ENCODE peak calls at places on chromosomes 11 and 22, in six cellular contexts. U is GM12878, C is right lobe of liver, O is Caco-2, M is upper lobe of right lung, Z is OCI-LY7. B is an unnamed sample.

GRCh38 chr11:118027694-118028093 is 41.5 kb downstream of the IL10RA start:
- DNase-seq in M (no peak), Z (no peak), C (no peak), U (no peak), O (no peak), B (no peak)

GRCh38 chr11:61776561-61777075 is 15.8 kb downstream of the TMEM258 start:
- DNase-seq in U (no peak), O (peak), C (peak), Z (peak), M (peak), B (peak)

GRCh38 chr22:20873215-20873614 is 14.4 kb downstream of the SNAP29 start:
- DNase-seq in O (no peak), C (no peak), M (no peak), Z (no peak), U (no peak), B (no peak)

GRCh38 chr11:100367892-100368291 is 319.2 kb upstream of the ARHGAP42 start:
- DNase-seq in Z (no peak), U (no peak), C (no peak), O (no peak), M (no peak), B (no peak)

GRCh38 chr11:63572026-63572688 is 9.0 kb upstream of the PLAAT2 start:
- DNase-seq in Z (peak), O (no peak), U (no peak), C (no peak), M (no peak), B (no peak)

GRCh38 chr11:34789196-34789834 is 126.9 kb downstream of the APIP start:
- DNase-seq in O (no peak), C (no peak), Z (no peak), U (no peak), M (no peak), B (no peak)

GRCh38 chr11:17543041-17543440 is 1.2 kb downstream of the USH1C start:
- DNase-seq in U (no peak), O (peak), Z (no peak), C (no peak), M (no peak), B (no peak)

GRCh38 chr11:1499261-1499890 is 12.8 kb upstream of the MOB2 start:
- DNase-seq in M (peak), O (no peak), U (no peak), Z (no peak), C (peak), B (no peak)

GRCh38 chr11:114059278-114059983 is at the start of gene ZBTB16:
- DNase-seq in Z (no peak), O (peak), M (peak), C (peak), U (no peak), B (peak)

GRCh38 chr11:66787934-66788758 is 55.1 kb upstream of the RCE1 start:
- DNase-seq in U (no peak), Z (no peak), O (no peak), C (no peak), M (no peak), B (no peak)

GRCh38 chr11:61960532-61960931 is 6.9 kb downstream of the FTH1 start:
- DNase-seq in Z (no peak), C (no peak), U (no peak), M (peak), O (peak), B (no peak)

GRCh38 chr11:66233301-66233700 is 35.1 kb upstream of the RAB1B start:
- DNase-seq in U (no peak), O (no peak), Z (no peak), M (no peak), C (no peak), B (no peak)

GRCh38 chr11:122140535-122140934 is 24.5 kb upstream of the BLID start:
- DNase-seq in U (no peak), M (no peak), C (no peak), Z (no peak), O (no peak), B (no peak)

GRCh38 chr11:795638-796564 is 2.2 kb downstream of the SLC25A22 start:
- DNase-seq in M (peak), C (peak), Z (peak), U (no peak), O (no peak), B (peak)

GRCh38 chr11:105790021-105790420 is 180.1 kb downstream of the GRIA4 start:
- DNase-seq in M (no peak), C (no peak), U (no peak), O (no peak), Z (no peak), B (no peak)

GRCh38 chr11:114275295-114275694 is 20.9 kb upstream of the NNMT start:
- DNase-seq in O (no peak), C (no peak), Z (no peak), U (no peak), M (no peak), B (no peak)

GRCh38 chr11:75795276-75796090 is 19.5 kb upstream of the UVRAG start:
- DNase-seq in Z (no peak), C (peak), O (no peak), U (no peak), M (no peak), B (no peak)

GRCh38 chr22:20441631-20442484 is 4.2 kb upstream of the SCARF2 start:
- DNase-seq in Z (no peak), O (no peak), M (no peak), C (peak), U (no peak), B (peak)

GRCh38 chr11:67499808-67500793 is 5.1 kb downstream of the PITPNM1 start:
- DNase-seq in O (peak), U (no peak), Z (no peak), M (no peak), C (peak), B (no peak)

GRCh38 chr22:38353701-38354100 is 36.5 kb upstream of the CSNK1E start:
- DNase-seq in O (no peak), C (no peak), U (no peak), Z (no peak), M (no peak), B (no peak)

GRCh38 chr11:27218498-27219038 is 144.4 kb downstream of the CCDC34 start:
- DNase-seq in M (no peak), O (no peak), Z (no peak), C (no peak), U (no peak), B (no peak)

GRCh38 chr11:111663820-111664219 is 61.6 kb downstream of the SIK2 start:
- DNase-seq in M (no peak), O (no peak), U (no peak), C (no peak), Z (no peak), B (peak)

GRCh38 chr11:48063424-48063978 is 83.1 kb downstream of the PTPRJ start:
- DNase-seq in O (no peak), Z (no peak), C (no peak), U (no peak), M (no peak), B (no peak)

GRCh38 chr11:63847363-63847762 is 8.5 kb downstream of the MARK2 start:
- DNase-seq in U (no peak), M (no peak), Z (no peak), C (peak), O (peak), B (no peak)

GRCh38 chr11:69040581-69041260 is 8.0 kb upstream of the TPCN2 start:
- DNase-seq in U (no peak), Z (no peak), O (no peak), C (no peak), M (no peak), B (no peak)

GRCh38 chr11:105911454-105911853 is 110.6 kb downstream of the MSANTD4 start:
- DNase-seq in U (no peak), M (no peak), O (no peak), C (no peak), Z (no peak), B (no peak)

GRCh38 chr11:79062814-79063762 is 377.7 kb downstream of the TENM4 start:
- DNase-seq in O (peak), U (no peak), Z (no peak), C (no peak), M (no peak), B (peak)

GRCh38 chr11:68383976-68384501 is 71.6 kb downstream of the LRP5 start:
- DNase-seq in M (no peak), C (no peak), Z (peak), O (peak), U (no peak), B (peak)

GRCh38 chr11:36465449-36466163 is 44.5 kb downstream of the TRAF6 start:
- DNase-seq in U (no peak), O (no peak), Z (no peak), C (no peak), M (no peak), B (no peak)

GRCh38 chr11:26187639-26188038 is 144.3 kb upstream of the ANO3 start:
- DNase-seq in C (no peak), Z (no peak), M (no peak), U (no peak), O (peak), B (no peak)

GRCh38 chr11:76415073-76415472 is 29.7 kb upstream of the EMSY start:
- DNase-seq in O (no peak), M (no peak), U (no peak), Z (peak), C (no peak), B (peak)

GRCh38 chr22:39234867-39235687 is 9.7 kb downstream of the PDGFB start:
- DNase-seq in C (peak), U (no peak), Z (no peak), M (peak), O (no peak), B (no peak)

GRCh38 chr11:111982019-111982464 is 43.2 kb upstream of the DLAT start:
- DNase-seq in U (peak), O (peak), M (peak), Z (peak), C (peak), B (peak)

GRCh38 chr11:76524461-76524860 is 79.6 kb downstream of the EMSY start:
- DNase-seq in O (no peak), M (no peak), U (no peak), Z (no peak), C (no peak), B (no peak)

GRCh38 chr11:62850911-62851806 is 11.8 kb upstream of the WDR74 start:
- DNase-seq in Z (peak), O (peak), C (no peak), M (no peak), U (no peak), B (peak)

GRCh38 chr11:27215471-27216267 is 147.3 kb downstream of the CCDC34 start:
- DNase-seq in O (no peak), M (peak), U (no peak), Z (no peak), C (no peak), B (no peak)

GRCh38 chr11:119108857-119109221 is 1.7 kb downstream of the C2CD2L start:
- DNase-seq in U (no peak), O (no peak), C (no peak), Z (no peak), M (no peak), B (no peak)
- H3K4me3 ChIP-seq in U (peak), O (no peak), C (peak), Z (peak), M (peak), B (peak)

DNA sequence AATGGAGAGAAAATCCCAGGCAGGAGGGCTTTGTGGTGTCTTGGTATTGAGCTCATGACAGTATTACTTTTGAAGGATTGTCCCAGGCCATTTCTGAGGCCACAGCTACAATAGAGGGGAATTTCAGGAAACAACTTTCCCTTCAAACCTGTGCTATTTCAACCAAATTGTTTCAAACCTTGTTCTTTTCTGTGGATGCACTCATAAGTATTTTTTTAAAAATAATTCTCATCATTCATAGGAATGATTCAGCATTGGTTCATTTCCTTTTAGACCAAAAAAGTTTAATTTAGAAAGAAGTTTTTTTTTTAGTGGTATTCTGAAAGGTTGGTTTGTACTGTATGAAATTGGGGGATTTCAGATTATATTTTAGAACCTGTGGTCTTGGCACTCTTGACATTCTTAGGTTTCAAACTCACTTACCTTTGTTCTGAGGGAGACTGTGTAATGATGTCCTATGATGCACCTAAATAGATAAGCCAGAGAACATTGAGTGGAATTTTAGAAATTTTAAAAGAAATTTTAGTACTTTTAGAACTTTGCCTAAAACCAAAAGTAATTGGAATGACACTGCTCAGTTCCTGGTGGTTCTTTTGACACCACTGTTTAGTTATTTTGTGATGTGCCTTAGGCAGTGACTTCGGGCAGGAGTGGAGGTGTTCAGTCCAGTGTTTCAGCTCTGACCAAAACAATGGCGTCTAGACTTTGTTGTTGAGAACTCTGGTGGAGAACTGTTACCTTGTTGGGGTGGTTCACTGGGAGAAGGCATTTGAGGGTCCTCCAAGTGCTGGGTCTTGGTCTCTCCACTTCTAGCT is 12.2 kb downstream of the TEAD1 start:
- DNase-seq in C (no peak), Z (no peak), M (no peak), U (no peak), O (no peak), B (no peak)
- H3K4me3 ChIP-seq in C (no peak), Z (no peak), M (no peak), U (no peak), O (no peak), B (no peak)

DNA sequence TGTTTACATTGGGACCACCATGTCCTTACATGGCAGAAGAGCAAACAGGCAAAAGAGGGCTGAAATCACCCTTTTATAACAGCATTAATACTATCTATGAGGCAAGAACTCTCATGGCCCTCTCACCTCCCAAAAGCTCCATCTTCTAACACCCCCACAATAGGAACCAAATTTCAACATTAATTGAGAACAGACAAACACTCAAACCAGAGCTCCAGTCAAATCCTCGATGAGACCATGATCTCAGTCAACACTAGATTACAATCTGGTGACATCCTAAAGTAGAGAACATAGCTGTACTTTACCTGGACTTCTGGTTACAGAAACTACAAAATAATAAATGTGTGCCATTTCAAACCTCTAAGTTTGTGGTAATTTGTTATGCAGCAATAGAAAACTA is 25.1 kb downstream of the OR2AG2 start:
- DNase-seq in C (no peak), U (no peak), O (no peak), Z (no peak), M (no peak), B (no peak)
- H3K4me3 ChIP-seq in C (no peak), U (peak), O (no peak), Z (peak), M (peak), B (no peak)

DNA sequence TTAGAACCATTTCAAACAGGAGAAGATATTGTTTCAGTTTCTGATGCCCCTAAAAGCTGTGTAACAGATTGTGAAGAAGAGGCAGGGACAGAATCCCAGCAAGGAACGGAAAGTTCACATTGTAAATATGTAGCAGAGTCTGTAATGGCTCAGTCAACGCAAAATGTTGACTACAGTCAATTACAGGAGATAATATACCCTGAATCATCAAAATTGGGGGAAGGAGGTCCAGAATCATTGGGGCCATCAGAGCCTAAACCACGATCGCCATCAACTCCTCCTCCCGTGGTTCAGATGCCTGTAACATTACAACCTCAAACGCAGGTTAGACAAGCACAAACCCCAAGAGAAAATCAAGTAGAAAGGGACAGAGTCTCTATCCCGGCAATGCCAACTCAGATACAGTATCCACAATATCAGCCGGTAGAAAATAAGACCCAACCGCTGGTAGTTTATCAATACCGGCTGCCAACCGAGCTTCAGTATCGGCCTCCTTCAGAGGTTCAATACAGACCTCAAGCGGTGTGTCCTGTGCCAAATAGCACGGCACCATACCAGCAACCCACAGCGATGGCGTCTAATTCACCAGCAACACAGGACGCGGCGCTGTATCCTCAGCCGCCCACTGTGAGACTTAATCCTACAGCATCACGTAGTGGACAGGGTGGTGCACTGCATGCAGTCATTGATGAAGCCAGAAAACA is 40.8 kb downstream of the IGLL1 start:
- DNase-seq in Z (peak), M (peak), C (peak), U (peak), O (peak), B (peak)
- H3K4me3 ChIP-seq in Z (no peak), M (no peak), C (no peak), U (no peak), O (no peak), B (peak)

GRCh38 chr11:71341173-71341572 is 88.8 kb upstream of the SHANK2 start:
- DNase-seq in C (no peak), Z (no peak), M (no peak), U (no peak), O (no peak), B (no peak)

GRCh38 chr11:71340076-71340606 is 87.8 kb upstream of the SHANK2 start:
- DNase-seq in M (peak), U (no peak), O (peak), Z (no peak), C (no peak), B (no peak)

GRCh38 chr11:71339178-71339881 is 87.0 kb upstream of the SHANK2 start:
- DNase-seq in M (peak), O (peak), Z (no peak), C (no peak), U (no peak), B (no peak)

GRCh38 chr11:71336996-71337772 is 84.8 kb upstream of the SHANK2 start:
- DNase-seq in O (peak), C (no peak), M (peak), U (no peak), Z (no peak), B (no peak)

DNA sequence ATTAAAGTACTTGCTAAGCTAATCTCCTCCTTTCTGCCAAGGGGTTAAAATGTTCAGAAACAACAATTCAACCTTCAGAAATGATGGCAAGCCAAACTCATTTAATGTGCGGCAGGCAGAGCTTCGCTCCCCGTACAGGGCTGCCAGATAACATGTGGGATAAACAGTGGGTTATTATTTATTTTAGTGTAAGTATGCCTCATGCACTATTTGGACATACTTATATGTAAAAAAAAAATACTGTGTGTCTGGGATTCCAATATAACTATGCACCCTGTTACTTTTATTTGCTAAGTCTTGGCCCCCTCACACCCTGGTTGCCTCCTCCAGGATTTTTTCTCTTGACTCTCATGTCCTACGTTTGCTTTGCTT is 86.4 kb upstream of the SHANK2 start:
- DNase-seq in Z (no peak), M (no peak), O (no peak), C (no peak), U (no peak), B (no peak)
- H3K4me3 ChIP-seq in Z (no peak), M (no peak), O (no peak), C (no peak), U (no peak), B (no peak)

DNA sequence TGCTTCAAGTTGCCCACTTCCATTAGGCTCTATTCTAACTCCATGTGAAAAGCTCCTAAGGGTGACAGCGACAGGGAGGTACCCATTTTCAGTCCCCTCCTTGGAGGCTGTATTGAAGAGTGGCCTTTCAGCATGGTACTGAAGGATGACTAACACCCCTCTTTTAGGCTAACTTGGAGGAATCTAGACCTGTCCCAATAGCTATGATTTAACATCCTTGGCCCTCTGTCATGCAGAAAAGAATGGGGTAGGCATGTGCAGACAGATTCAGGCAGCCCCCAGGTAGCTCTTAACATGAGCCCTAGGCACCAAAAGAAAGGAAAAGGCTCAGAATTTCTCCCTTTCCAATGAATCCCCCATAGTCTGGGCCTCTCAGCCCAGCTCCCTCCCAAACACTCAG is 89.3 kb upstream of the AMOTL1 start:
- DNase-seq in Z (no peak), M (no peak), C (no peak), O (no peak), U (no peak), B (no peak)
- H3K4me3 ChIP-seq in Z (no peak), M (no peak), C (no peak), O (no peak), U (no peak), B (no peak)

B was measured in BE2C.